ENCODE peak calls at places on chromosome 19, in four cellular contexts. C, L, G and E are unnamed samples.

GRCh38 chr19:658916-659839 is 3.8 kb downstream of the RNF126 start:
- DNase-seq in L (no peak), C (peak), G (no peak), E (peak)

GRCh38 chr19:30344446-30345425 is 27.4 kb upstream of the ZNF536 start:
- DNase-seq in C (no peak), G (no peak), L (peak), E (no peak)

GRCh38 chr19:54525636-54526035 is 23.0 kb downstream of the LAIR2 start:
- DNase-seq in G (no peak), C (no peak), L (no peak), E (no peak)

GRCh38 chr19:47404334-47405196 is 14.8 kb downstream of the MEIS3 start:
- DNase-seq in L (no peak), G (no peak), C (no peak), E (no peak)

GRCh38 chr19:57389730-57390598 is at the start of gene ZNF548:
- DNase-seq in L (peak), C (peak), G (peak), E (peak)

GRCh38 chr19:19306191-19306590 is 14.1 kb downstream of the SUGP1 start:
- DNase-seq in C (no peak), G (no peak), L (no peak), E (no peak)

GRCh38 chr19:38956264-38956663 is 19.3 kb downstream of the FBXO17 start:
- DNase-seq in L (no peak), C (no peak), G (no peak), E (no peak)

GRCh38 chr19:44725251-44725650 is 23.3 kb upstream of the BCL3 start:
- DNase-seq in L (peak), G (no peak), C (peak), E (peak)

GRCh38 chr19:38135150-38135998 is 88.6 kb downstream of the DPF1 start:
- DNase-seq in C (no peak), L (no peak), G (no peak), E (no peak)

GRCh38 chr19:19461671-19462622 is 53.4 kb downstream of the TSSK6 start:
- DNase-seq in G (no peak), C (peak), L (no peak), E (peak)

GRCh38 chr19:53864308-53864836 is 3.3 kb upstream of the MYADM start:
- DNase-seq in G (no peak), L (peak), C (no peak), E (no peak)

GRCh38 chr19:4304509-4305252 is at the start of gene FSD1:
- DNase-seq in G (no peak), L (no peak), C (no peak), E (no peak)